ENCODE peak calls at places on chromosome 18, in four cellular contexts. C, S, D and T are unnamed samples.

GRCh38 chr18:9329471-9329870 is 5.1 kb upstream of the TWSG1 start:
- DNase-seq in C (no peak), S (no peak), D (no peak), T (no peak)

GRCh38 chr18:25830787-25831186 is 259.6 kb downstream of the SS18 start:
- DNase-seq in C (no peak), S (no peak), D (no peak), T (no peak)

GRCh38 chr18:23650963-23651927 is 11.5 kb downstream of the ANKRD29 start:
- DNase-seq in C (no peak), S (no peak), D (no peak), T (no peak)

GRCh38 chr18:48404707-48405106 is 4.5 kb downstream of the ZBTB7C start:
- DNase-seq in C (no peak), S (no peak), D (no peak), T (no peak)

GRCh38 chr18:46148810-46149209 is 44.6 kb downstream of the HAUS1 start:
- DNase-seq in C (peak), S (no peak), D (no peak), T (peak)

GRCh38 chr18:46903406-46903805 is 13.9 kb downstream of the PIAS2 start:
- DNase-seq in C (no peak), S (no peak), D (no peak), T (no peak)

GRCh38 chr18:49444599-49444998 is 15.8 kb downstream of the DYM start:
- DNase-seq in C (no peak), S (no peak), D (no peak), T (no peak)

GRCh38 chr18:69432847-69433246 is 32.2 kb downstream of the DOK6 start:
- DNase-seq in C (no peak), S (no peak), D (no peak), T (no peak)

GRCh38 chr18:58252166-58252565 is 208.1 kb downstream of the NEDD4L start:
- DNase-seq in C (no peak), S (no peak), D (no peak), T (no peak)

GRCh38 chr18:26021061-26021754 is 69.2 kb downstream of the SS18 start:
- DNase-seq in C (no peak), S (no peak), D (no peak), T (no peak)

GRCh38 chr18:12721495-12722275 is 18.8 kb downstream of the PSMG2 start:
- DNase-seq in C (no peak), S (no peak), D (no peak), T (no peak)

GRCh38 chr18:657311-657997 is at the start of gene TYMS:
- DNase-seq in C (peak), S (peak), D (no peak), T (peak)

GRCh38 chr18:49456794-49457193 is 3.7 kb downstream of the DYM start:
- DNase-seq in C (no peak), S (no peak), D (no peak), T (no peak)

GRCh38 chr18:41371718-41372117 is 583.3 kb upstream of the PIK3C3 start:
- DNase-seq in C (no peak), S (no peak), D (no peak), T (no peak)

GRCh38 chr18:34767601-34768027 is 57.5 kb downstream of the DTNA start:
- DNase-seq in C (no peak), S (no peak), D (no peak), T (no peak)

GRCh38 chr18:80143876-80144275 is 34.8 kb downstream of the ADNP2 start:
- DNase-seq in C (no peak), S (no peak), D (no peak), T (no peak)

GRCh38 chr18:56314396-56314795 is 324.0 kb downstream of the TXNL1 start:
- DNase-seq in C (no peak), S (no peak), D (no peak), T (no peak)

GRCh38 chr18:79570266-79571201 is 109.1 kb upstream of the CTDP1 start:
- DNase-seq in C (peak), S (peak), D (peak), T (no peak)

GRCh38 chr18:9333441-9334350 is 877 bp upstream of the TWSG1 start:
- DNase-seq in C (peak), S (peak), D (peak), T (no peak)

GRCh38 chr18:3481696-3482210 is 31.8 kb downstream of the TGIF1 start:
- DNase-seq in C (peak), S (no peak), D (no peak), T (no peak)

GRCh38 chr18:73296686-73297085 is 428.9 kb upstream of the NETO1 start:
- DNase-seq in C (no peak), S (no peak), D (no peak), T (no peak)

GRCh38 chr18:23106575-23106974 is 28.7 kb upstream of the CABLES1 start:
- DNase-seq in C (no peak), S (no peak), D (no peak), T (no peak)

GRCh38 chr18:42310956-42311355 is 355.9 kb downstream of the PIK3C3 start:
- DNase-seq in C (no peak), S (no peak), D (no peak), T (no peak)

GRCh38 chr18:55658598-55658997 is 70.6 kb upstream of the TCF4 start:
- DNase-seq in C (no peak), S (no peak), D (no peak), T (no peak)

GRCh38 chr18:74289946-74290478 is 1.8 kb downstream of the CYB5A start:
- DNase-seq in C (no peak), S (no peak), D (no peak), T (no peak)

DNA sequence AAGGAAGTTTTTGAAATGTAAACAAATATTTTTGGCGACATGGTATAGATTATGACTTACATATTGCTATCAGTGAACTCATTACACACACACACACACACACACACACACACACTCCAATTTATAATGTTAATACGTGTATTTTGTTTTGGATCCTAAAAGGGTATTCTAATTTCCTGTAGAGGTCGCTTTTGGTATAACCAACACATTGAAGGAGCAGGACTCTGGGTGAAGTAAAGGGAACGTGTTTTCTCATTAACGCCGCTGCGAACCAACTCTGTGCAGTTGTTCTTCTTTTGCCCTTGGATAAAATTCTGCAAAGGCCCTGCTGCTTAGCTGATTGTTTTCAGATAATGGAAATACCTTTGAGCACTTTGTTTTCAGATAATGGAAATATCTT is 190.4 kb downstream of the PMAIP1 start:
- DNase-seq in C (no peak), S (no peak), D (no peak), T (no peak)
- TF ChIP-seq CTCF in C (peak), S (peak), D (no peak), T (peak)

GRCh38 chr18:43592268-43592667 is 315.0 kb upstream of the SYT4 start:
- DNase-seq in C (no peak), S (no peak), D (no peak), T (no peak)

GRCh38 chr18:43590182-43590903 is 313.1 kb upstream of the SYT4 start:
- DNase-seq in C (no peak), S (peak), D (no peak), T (no peak)

GRCh38 chr18:43601432-43601831 is 324.1 kb upstream of the SYT4 start:
- DNase-seq in C (no peak), S (no peak), D (no peak), T (no peak)

DNA sequence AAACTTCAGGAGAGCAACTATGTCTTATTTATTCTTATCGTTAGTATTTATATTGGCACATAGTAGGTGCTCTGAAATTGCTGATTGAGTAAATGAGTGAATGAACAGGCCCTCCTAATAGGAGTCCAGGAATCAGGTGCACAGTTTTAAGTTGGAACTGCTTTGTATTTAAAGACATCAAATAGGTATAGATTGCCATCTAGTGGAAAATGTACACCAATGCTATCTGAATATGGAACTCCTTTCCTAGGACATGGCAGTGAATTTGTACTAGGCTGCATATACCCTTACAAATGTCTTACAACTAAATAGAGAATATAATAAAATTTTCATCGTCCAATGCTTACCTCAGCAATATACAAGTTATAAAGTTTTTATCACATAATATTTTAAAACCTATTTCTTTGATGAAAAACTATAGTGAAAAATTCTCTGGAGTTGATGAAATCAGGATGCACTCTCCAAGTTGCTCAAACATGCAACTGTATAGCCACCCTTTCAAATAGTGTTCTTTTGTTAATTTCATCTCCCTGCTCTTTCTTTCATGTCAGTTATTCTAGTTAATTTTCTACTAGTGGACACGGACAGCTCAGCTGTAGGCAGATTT is 318.9 kb upstream of the SYT4 start:
- DNase-seq in C (no peak), S (no peak), D (no peak), T (no peak)
- TF ChIP-seq CTCF in C (peak), S (peak), D (peak), T (peak)

GRCh38 chr18:36419913-36420531 is 122.5 kb downstream of the FHOD3 start:
- DNase-seq in C (no peak), S (no peak), D (no peak), T (no peak)
- TF ChIP-seq CTCF in C (peak), S (no peak), D (no peak), T (no peak)

GRCh38 chr18:76053551-76053950 is 441.5 kb downstream of the ZNF516 start:
- DNase-seq in C (no peak), S (peak), D (no peak), T (no peak)
- TF ChIP-seq CTCF in C (no peak), S (no peak), D (no peak), T (no peak)

DNA sequence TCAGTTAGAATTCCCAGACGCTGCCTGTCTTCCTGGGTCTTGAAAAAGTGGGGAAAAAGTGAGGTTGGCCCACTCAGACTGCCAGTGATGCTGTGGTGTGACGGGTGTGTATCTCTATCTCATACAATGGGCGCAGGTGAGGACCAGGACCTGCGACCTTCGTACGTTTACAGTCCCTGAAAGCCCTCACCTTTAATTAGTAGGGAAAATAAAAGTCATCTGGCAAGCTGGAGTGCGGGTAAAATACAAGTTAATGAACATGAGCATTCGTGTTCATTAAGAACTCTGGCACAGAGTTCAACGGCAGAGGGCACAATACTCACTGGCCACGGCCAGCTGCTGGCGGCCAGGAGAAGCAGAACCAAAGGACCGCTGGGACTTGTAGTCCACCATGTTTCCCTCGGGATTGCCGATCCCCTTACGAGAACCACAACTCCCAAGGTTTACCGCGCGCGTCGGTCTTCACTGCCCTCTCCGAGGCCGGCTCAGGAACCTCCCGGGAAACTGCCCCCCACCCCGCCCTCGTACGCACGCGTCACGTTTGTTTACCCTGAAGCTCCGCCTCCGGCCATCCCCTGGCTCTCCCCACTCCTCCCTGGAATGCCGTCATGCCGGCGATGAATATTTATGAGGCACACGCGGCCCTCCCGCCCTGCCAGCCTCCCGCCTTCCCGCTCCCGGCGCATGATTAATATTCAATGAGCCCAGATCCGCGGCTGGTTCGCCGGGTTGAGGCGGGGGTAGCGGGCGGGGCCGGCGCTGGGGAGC is 486 bp upstream of the PHLPP1 start:
- DNase-seq in C (peak), S (peak), D (peak), T (peak)
- TF ChIP-seq CTCF in C (peak), S (peak), D (peak), T (peak)